ENCODE peak calls at places on chromosome 19, in ten cellular contexts. O, Z, K, Q, S, D, E, H, A and G are unnamed samples.

GRCh38 chr19:35780717-35781116 is 5.4 kb downstream of the ARHGAP33 start:
- DNase-seq in D (no peak), K (no peak), S (no peak), A (no peak), O (no peak), E (no peak), Z (no peak), H (no peak), Q (no peak), G (no peak)

GRCh38 chr19:40663712-40664692 is 26.4 kb downstream of the NUMBL start:
- DNase-seq in S (no peak), D (no peak), O (peak), K (peak), Z (peak), Q (peak), A (no peak), H (no peak), E (no peak), G (no peak)

GRCh38 chr19:1455002-1455335 is 5.0 kb downstream of the APC2 start:
- DNase-seq in Q (peak), K (no peak), Z (no peak), E (no peak), D (no peak), H (no peak), A (peak), O (no peak), S (no peak), G (no peak)

GRCh38 chr19:29622191-29623070 is 16.3 kb downstream of the POP4 start:
- DNase-seq in A (peak), O (peak), Q (peak), Z (no peak), K (no peak), H (no peak), S (no peak), D (no peak), E (no peak), G (no peak)

GRCh38 chr19:43934055-43934984 is 762 bp downstream of the ZNF45 start:
- DNase-seq in A (peak), E (no peak), D (no peak), Q (no peak), Z (peak), H (no peak), O (no peak), S (no peak), K (peak), G (no peak)

GRCh38 chr19:57171551-57172081 is 4.3 kb upstream of the DUXA start:
- DNase-seq in H (peak), O (peak), E (no peak), S (peak), K (peak), A (peak), Z (peak), D (no peak), Q (peak), G (no peak)

GRCh38 chr19:10431943-10432735 is 11.8 kb downstream of the PDE4A start:
- DNase-seq in Z (no peak), K (peak), S (peak), H (peak), E (no peak), A (no peak), D (no peak), Q (peak), O (peak), G (no peak)

GRCh38 chr19:31066385-31066784 is 282.9 kb downstream of the TSHZ3 start:
- DNase-seq in A (peak), S (no peak), H (no peak), D (peak), Q (no peak), K (peak), Z (peak), O (no peak), E (no peak), G (no peak)

GRCh38 chr19:33133438-33134031 is 1.6 kb downstream of the WDR88 start:
- DNase-seq in Q (peak), H (no peak), O (no peak), A (no peak), D (no peak), S (peak), E (no peak), Z (peak), K (no peak), G (no peak)

GRCh38 chr19:17605761-17606745 is 50.6 kb downstream of the COLGALT1 start:
- DNase-seq in Z (peak), D (no peak), Q (peak), E (peak), A (peak), K (peak), S (peak), H (peak), O (peak), G (peak)

GRCh38 chr19:35995655-35995993 is 636 bp downstream of the SDHAF1 start:
- DNase-seq in E (no peak), H (peak), Q (peak), S (peak), D (no peak), K (peak), A (peak), O (peak), Z (peak), G (no peak)

GRCh38 chr19:52270266-52270885 is 989 bp downstream of the ZNF766 start:
- DNase-seq in E (no peak), H (no peak), A (peak), Q (peak), S (peak), K (no peak), O (no peak), Z (peak), D (no peak), G (no peak)

GRCh38 chr19:8392017-8392591 is 1.9 kb downstream of the RAB11B start:
- DNase-seq in H (peak), Z (peak), S (no peak), D (no peak), O (no peak), E (no peak), K (no peak), Q (no peak), A (no peak), G (no peak)

GRCh38 chr19:7970716-7971448 is 27.4 kb upstream of the TIMM44 start:
- DNase-seq in S (peak), K (peak), A (peak), D (no peak), Z (peak), H (no peak), O (peak), Q (peak), E (no peak), G (peak)

GRCh38 chr19:19750842-19751790 is 18.2 kb upstream of the ZNF14 start:
- DNase-seq in S (no peak), E (no peak), Q (no peak), A (peak), H (no peak), K (no peak), D (no peak), Z (no peak), O (no peak), G (no peak)

GRCh38 chr19:43755256-43755801 is 567 bp upstream of the SMG9 start:
- DNase-seq in E (no peak), Z (peak), A (peak), D (no peak), Q (peak), H (peak), S (peak), O (peak), K (peak), G (peak)

GRCh38 chr19:30029721-30030510 is 87.9 kb downstream of the URI1 start:
- DNase-seq in S (no peak), Q (peak), D (no peak), Z (no peak), K (peak), O (no peak), E (no peak), A (peak), H (no peak), G (no peak)

GRCh38 chr19:14393303-14393702 is 12.1 kb downstream of the ADGRE5 start:
- DNase-seq in D (no peak), O (no peak), Q (no peak), K (no peak), E (no peak), A (no peak), H (no peak), Z (no peak), S (no peak), G (no peak)

GRCh38 chr19:39193785-39194184 is 3.0 kb upstream of the NCCRP1 start:
- DNase-seq in Z (no peak), E (no peak), Q (no peak), H (no peak), K (no peak), D (no peak), A (no peak), S (no peak), O (no peak), G (no peak)

GRCh38 chr19:18558595-18558994 is 925 bp downstream of the KXD1 start:
- DNase-seq in S (no peak), Q (no peak), K (no peak), A (no peak), D (no peak), O (no peak), E (no peak), Z (no peak), H (no peak), G (no peak)

GRCh38 chr19:35090160-35090794 is 25.3 kb upstream of the FXYD3 start:
- DNase-seq in H (peak), E (no peak), Q (peak), O (no peak), S (peak), D (no peak), K (peak), Z (peak), A (peak), G (peak)

GRCh38 chr19:7346488-7346971 is 2.2 kb upstream of the ARHGEF18 start:
- DNase-seq in Z (no peak), H (no peak), Q (no peak), A (no peak), E (no peak), S (no peak), O (peak), D (no peak), K (no peak), G (no peak)

GRCh38 chr19:54183431-54183830 is 5.9 kb downstream of the MBOAT7 start:
- DNase-seq in S (no peak), O (peak), Z (no peak), D (no peak), K (no peak), H (no peak), Q (no peak), E (no peak), A (no peak), G (no peak)

GRCh38 chr19:35531291-35531690 is 2.0 kb upstream of the GAPDHS start:
- DNase-seq in A (peak), S (no peak), E (no peak), Z (no peak), H (no peak), K (no peak), O (no peak), D (no peak), Q (no peak), G (no peak)

GRCh38 chr19:43624933-43625332 is 5.5 kb upstream of the ZNF428 start:
- DNase-seq in A (peak), Q (peak), E (no peak), Z (peak), D (no peak), K (peak), O (peak), H (peak), S (peak), G (no peak)

GRCh38 chr19:30449673-30450072 is 77.5 kb downstream of the ZNF536 start:
- DNase-seq in A (no peak), O (no peak), K (no peak), E (no peak), D (no peak), Q (no peak), S (no peak), H (no peak), Z (no peak), G (no peak)

GRCh38 chr19:40717325-40717879 is 490 bp downstream of the ITPKC start:
- DNase-seq in Q (no peak), A (peak), E (no peak), H (peak), D (no peak), K (no peak), O (no peak), S (no peak), Z (peak), G (no peak)

GRCh38 chr19:12793290-12794195 is 2.3 kb downstream of the JUNB start:
- DNase-seq in Z (peak), K (peak), S (peak), E (no peak), A (peak), D (peak), O (peak), Q (peak), H (peak), G (peak)

GRCh38 chr19:42201489-42202289 is 15.8 kb downstream of the DEDD2 start:
- DNase-seq in O (peak), H (no peak), D (no peak), S (no peak), K (no peak), A (no peak), Q (peak), E (no peak), Z (no peak), G (no peak)

GRCh38 chr19:10402441-10403038 is 802 bp downstream of the CDC37 start:
- DNase-seq in S (no peak), O (no peak), D (no peak), E (no peak), K (peak), Q (no peak), A (peak), H (peak), Z (peak), G (no peak)

GRCh38 chr19:17220207-17220758 is 5.1 kb downstream of the USE1 start:
- DNase-seq in E (no peak), Q (no peak), D (no peak), Z (peak), H (no peak), O (no peak), A (peak), K (peak), S (no peak), G (no peak)

GRCh38 chr19:14073232-14073924 is 792 bp downstream of the MISP3 start:
- DNase-seq in D (no peak), K (peak), H (peak), Z (peak), Q (peak), E (no peak), A (peak), O (peak), S (peak), G (peak)

GRCh38 chr19:42281175-42282035 is 12.4 kb downstream of the CIC start:
- DNase-seq in E (no peak), S (no peak), H (peak), A (peak), D (no peak), K (peak), Q (no peak), Z (peak), O (peak), G (no peak)

GRCh38 chr19:54875506-54875905 is 1.5 kb downstream of the FCAR start:
- DNase-seq in H (no peak), A (no peak), K (no peak), D (no peak), Z (no peak), E (no peak), O (no peak), Q (no peak), S (no peak), G (no peak)

DNA sequence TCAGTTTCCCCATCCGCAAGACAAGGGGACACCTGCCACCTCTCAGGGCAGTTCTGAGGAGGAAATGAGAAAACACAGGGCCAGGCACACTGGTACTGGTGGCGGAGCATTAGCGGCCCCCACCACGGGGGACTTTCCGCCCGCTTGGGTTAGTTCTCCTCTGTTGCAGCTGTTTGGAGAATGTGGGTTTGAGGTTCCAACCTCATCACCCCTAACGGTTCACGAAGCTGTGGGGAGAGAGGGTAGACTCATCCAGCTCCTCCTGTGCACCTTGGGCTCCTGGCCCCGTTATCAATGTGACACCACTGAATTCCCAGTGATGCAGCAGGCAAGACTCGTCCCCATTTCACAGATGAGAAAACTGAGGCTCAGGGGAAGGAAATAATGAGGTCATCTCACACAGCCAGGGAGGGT is 10.3 kb downstream of the PTPRS start:
- DNase-seq in D (no peak), A (no peak), S (no peak), Z (no peak), Q (peak), E (no peak), H (no peak), O (no peak), K (no peak), G (no peak)
- TF ChIP-seq CTCF in D (no peak), A (no peak), S (no peak), Z (no peak), Q (no peak), E (no peak), H (no peak), O (no peak), K (no peak), G (no peak)

GRCh38 chr19:50486823-50487515 is 10.3 kb upstream of the GARIN5A start:
- DNase-seq in A (peak), Q (no peak), K (peak), O (peak), D (no peak), H (no peak), S (no peak), Z (peak), E (no peak), G (no peak)
- TF ChIP-seq CTCF in A (peak), Q (peak), K (peak), O (no peak), D (peak), H (peak), S (peak), Z (peak), E (no peak), G (peak)

GRCh38 chr19:46489445-46490272 is 6.0 kb downstream of the PNMA8B start:
- DNase-seq in O (peak), Z (peak), K (peak), S (peak), H (peak), D (no peak), E (peak), A (peak), Q (no peak), G (peak)

GRCh38 chr19:46488551-46488950 is 7.1 kb downstream of the PNMA8B start:
- DNase-seq in O (no peak), A (no peak), E (no peak), S (no peak), H (no peak), Z (no peak), D (no peak), K (no peak), Q (no peak), G (no peak)

GRCh38 chr19:46486358-46486757 is 9.3 kb downstream of the PNMA8B start:
- DNase-seq in K (no peak), S (no peak), H (no peak), E (no peak), Z (no peak), D (no peak), A (no peak), Q (no peak), O (no peak), G (no peak)

GRCh38 chr19:46487178-46487801 is 8.4 kb downstream of the PNMA8B start:
- DNase-seq in Q (no peak), K (peak), O (peak), A (no peak), H (no peak), S (no peak), Z (peak), E (no peak), D (no peak), G (no peak)

GRCh38 chr19:46487802-46488445 is 7.7 kb downstream of the PNMA8B start:
- DNase-seq in S (peak), H (peak), Q (peak), E (no peak), K (peak), A (peak), Z (peak), O (peak), D (no peak), G (peak)
- TF ChIP-seq CTCF in S (peak), H (peak), Q (peak), E (peak), K (peak), A (peak), Z (peak), O (peak), D (peak), G (peak)

DNA sequence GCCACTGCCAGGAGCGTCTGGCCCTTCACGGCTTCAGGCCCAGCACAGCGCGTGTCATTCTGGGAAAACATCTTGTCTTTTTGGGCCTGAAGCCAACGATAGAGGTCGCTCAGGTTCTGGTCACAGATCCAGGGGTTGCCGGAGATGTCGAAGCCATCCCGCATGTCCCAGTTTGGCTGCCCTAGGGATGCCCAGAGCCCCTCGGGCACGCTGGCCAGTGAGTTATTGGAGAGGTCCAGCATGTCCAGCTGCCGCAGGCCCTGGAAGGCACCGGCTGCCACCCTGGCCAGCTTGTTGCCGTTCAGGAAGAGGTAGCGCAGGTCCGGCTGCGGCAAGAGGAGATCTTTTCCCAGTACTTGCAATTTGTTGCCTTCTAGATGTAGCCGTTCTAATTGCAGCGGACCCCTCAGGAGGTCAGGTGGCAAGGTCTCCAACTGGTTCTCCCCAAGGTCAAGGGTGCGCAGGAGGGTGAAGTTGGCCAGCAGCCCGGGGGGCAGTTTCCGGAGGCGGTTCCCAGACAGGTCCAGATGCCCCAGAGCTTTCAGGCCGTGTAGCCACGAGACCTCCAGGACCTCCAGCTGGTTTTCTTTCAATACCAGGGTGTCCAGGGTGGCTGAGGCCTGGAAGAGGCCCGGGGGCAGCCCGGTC is 1.8 kb downstream of the LRG1 start:
- DNase-seq in O (no peak), S (no peak), H (no peak), A (no peak), Z (no peak), K (no peak), Q (no peak), D (no peak), E (no peak), G (no peak)
- TF ChIP-seq CTCF in O (no peak), S (no peak), H (no peak), A (no peak), Z (no peak), K (no peak), Q (no peak), D (no peak), E (no peak), G (no peak)

GRCh38 chr19:2561895-2562294 is 86.0 kb downstream of the GADD45B start:
- DNase-seq in Q (peak), E (no peak), D (no peak), Z (no peak), A (peak), S (no peak), H (no peak), K (no peak), O (peak), G (no peak)
- TF ChIP-seq CTCF in Q (no peak), E (no peak), D (no peak), Z (no peak), A (no peak), S (no peak), H (no peak), K (no peak), O (no peak), G (no peak)

GRCh38 chr19:11673608-11674041 is 65.1 kb downstream of the ZNF823 start:
- DNase-seq in H (peak), Z (peak), K (peak), O (peak), Q (peak), E (no peak), S (peak), A (peak), D (no peak), G (peak)
- TF ChIP-seq CTCF in H (peak), Z (peak), K (peak), O (peak), Q (peak), E (peak), S (peak), A (peak), D (peak), G (peak)

GRCh38 chr19:45104658-45105384 is 11.8 kb downstream of the PPP1R37 start:
- DNase-seq in K (no peak), A (no peak), O (no peak), E (no peak), Q (no peak), D (no peak), H (no peak), S (no peak), Z (no peak), G (no peak)

GRCh38 chr19:45103200-45103624 is 10.2 kb downstream of the PPP1R37 start:
- DNase-seq in Q (peak), Z (peak), E (no peak), H (no peak), O (peak), S (no peak), D (no peak), K (no peak), A (no peak), G (no peak)

GRCh38 chr19:45101796-45102195 is 8.8 kb downstream of the PPP1R37 start:
- DNase-seq in S (no peak), A (no peak), E (no peak), D (no peak), O (no peak), Z (no peak), K (no peak), H (no peak), Q (no peak), G (no peak)

GRCh38 chr19:45102481-45102880 is 9.5 kb downstream of the PPP1R37 start:
- DNase-seq in O (no peak), K (no peak), Q (no peak), Z (no peak), S (no peak), A (no peak), H (no peak), D (no peak), E (no peak), G (no peak)

GRCh38 chr19:45103625-45104319 is 10.8 kb downstream of the PPP1R37 start:
- DNase-seq in K (no peak), H (peak), Z (no peak), S (peak), Q (no peak), D (no peak), A (no peak), E (no peak), O (no peak), G (no peak)
- TF ChIP-seq CTCF in K (peak), H (no peak), Z (peak), S (no peak), Q (no peak), D (peak), A (no peak), E (no peak), O (no peak), G (no peak)